ENCODE peak calls at places on chromosomes 5 and 9, in nine cellular contexts. One of them, this sample, is unnamed.

GRCh38 chr5:96075579-96076289 is 114.1 kb upstream of the ELL2 start:
- DNase-seq in bronchial epithelial cell: peak
- DNase-seq in EL: no peak
- DNase-seq in activated T-cell treated with anti-CD3 and anti-CD28 coated beads, Interleukin-2, amount 50 U/mL, for 72 hours: no peak
- DNase-seq in substantia nigra: no peak
- DNase-seq in NCI-H187: no peak
- DNase-seq in T-helper 1 cell: no peak
- DNase-seq in A673: no peak
- DNase-seq in GM10248: no peak
- DNase-seq in this sample: no peak

GRCh38 chr9:20624201-20625002 is 2.1 kb upstream of the MLLT3 start:
- DNase-seq in substantia nigra: peak
- DNase-seq in activated T-cell treated with anti-CD3 and anti-CD28 coated beads, Interleukin-2, amount 50 U/mL, for 72 hours: peak
- DNase-seq in NCI-H187: no peak
- DNase-seq in GM10248: peak
- DNase-seq in A673: peak
- DNase-seq in bronchial epithelial cell: peak
- DNase-seq in T-helper 1 cell: peak
- DNase-seq in EL: peak
- DNase-seq in this sample: peak

GRCh38 chr5:56070795-56071539 is 76.2 kb upstream of the IL6ST start:
- DNase-seq in T-helper 1 cell: peak
- DNase-seq in bronchial epithelial cell: no peak
- DNase-seq in GM10248: no peak
- DNase-seq in substantia nigra: no peak
- DNase-seq in A673: no peak
- DNase-seq in activated T-cell treated with anti-CD3 and anti-CD28 coated beads, Interleukin-2, amount 50 U/mL, for 72 hours: no peak
- DNase-seq in EL: no peak
- DNase-seq in NCI-H187: no peak
- DNase-seq in this sample: no peak

GRCh38 chr9:121098567-121099198 is 23.9 kb downstream of the CNTRL start:
- DNase-seq in bronchial epithelial cell: no peak
- DNase-seq in EL: no peak
- DNase-seq in GM10248: peak
- DNase-seq in NCI-H187: no peak
- DNase-seq in activated T-cell treated with anti-CD3 and anti-CD28 coated beads, Interleukin-2, amount 50 U/mL, for 72 hours: no peak
- DNase-seq in substantia nigra: no peak
- DNase-seq in A673: no peak
- DNase-seq in T-helper 1 cell: no peak
- DNase-seq in this sample: no peak

GRCh38 chr5:91219803-91220371 is 163.2 kb downstream of the ARRDC3 start:
- DNase-seq in activated T-cell treated with anti-CD3 and anti-CD28 coated beads, Interleukin-2, amount 50 U/mL, for 72 hours: peak
- DNase-seq in bronchial epithelial cell: peak
- DNase-seq in EL: peak
- DNase-seq in substantia nigra: peak
- DNase-seq in T-helper 1 cell: peak
- DNase-seq in A673: peak
- DNase-seq in NCI-H187: no peak
- DNase-seq in GM10248: peak
- DNase-seq in this sample: peak

GRCh38 chr5:1137567-1138444 is 25.9 kb upstream of the SLC12A7 start:
- DNase-seq in activated T-cell treated with anti-CD3 and anti-CD28 coated beads, Interleukin-2, amount 50 U/mL, for 72 hours: no peak
- DNase-seq in GM10248: no peak
- DNase-seq in EL: no peak
- DNase-seq in bronchial epithelial cell: no peak
- DNase-seq in T-helper 1 cell: no peak
- DNase-seq in A673: peak
- DNase-seq in NCI-H187: no peak
- DNase-seq in substantia nigra: no peak
- DNase-seq in this sample: no peak

GRCh38 chr9:132722564-132723065 is 52.4 kb downstream of the GTF3C4 start:
- DNase-seq in substantia nigra: no peak
- DNase-seq in NCI-H187: no peak
- DNase-seq in bronchial epithelial cell: no peak
- DNase-seq in EL: no peak
- DNase-seq in T-helper 1 cell: no peak
- DNase-seq in A673: no peak
- DNase-seq in activated T-cell treated with anti-CD3 and anti-CD28 coated beads, Interleukin-2, amount 50 U/mL, for 72 hours: no peak
- DNase-seq in GM10248: no peak
- DNase-seq in this sample: no peak

GRCh38 chr5:160467555-160468418 is 46.1 kb downstream of the PTTG1 start:
- DNase-seq in EL: peak
- DNase-seq in bronchial epithelial cell: peak
- DNase-seq in T-helper 1 cell: peak
- DNase-seq in A673: peak
- DNase-seq in substantia nigra: peak
- DNase-seq in NCI-H187: no peak
- DNase-seq in GM10248: peak
- DNase-seq in activated T-cell treated with anti-CD3 and anti-CD28 coated beads, Interleukin-2, amount 50 U/mL, for 72 hours: peak
- DNase-seq in this sample: peak

GRCh38 chr5:122312670-122312988 is 592 bp downstream of the SNCAIP start:
- DNase-seq in NCI-H187: no peak
- DNase-seq in substantia nigra: peak
- DNase-seq in T-helper 1 cell: no peak
- DNase-seq in EL: peak
- DNase-seq in activated T-cell treated with anti-CD3 and anti-CD28 coated beads, Interleukin-2, amount 50 U/mL, for 72 hours: no peak
- DNase-seq in A673: peak
- DNase-seq in bronchial epithelial cell: no peak
- DNase-seq in GM10248: no peak
- DNase-seq in this sample: no peak

GRCh38 chr9:119811030-119811429 is 441.8 kb upstream of the BRINP1 start:
- DNase-seq in T-helper 1 cell: no peak
- DNase-seq in activated T-cell treated with anti-CD3 and anti-CD28 coated beads, Interleukin-2, amount 50 U/mL, for 72 hours: no peak
- DNase-seq in bronchial epithelial cell: no peak
- DNase-seq in substantia nigra: no peak
- DNase-seq in A673: no peak
- DNase-seq in NCI-H187: no peak
- DNase-seq in EL: peak
- DNase-seq in GM10248: no peak
- DNase-seq in this sample: peak

GRCh38 chr9:136859821-136860269 is 6.3 kb downstream of the EDF1 start:
- DNase-seq in bronchial epithelial cell: no peak
- DNase-seq in NCI-H187: no peak
- DNase-seq in A673: no peak
- DNase-seq in T-helper 1 cell: no peak
- DNase-seq in GM10248: no peak
- DNase-seq in EL: no peak
- DNase-seq in substantia nigra: no peak
- DNase-seq in activated T-cell treated with anti-CD3 and anti-CD28 coated beads, Interleukin-2, amount 50 U/mL, for 72 hours: no peak
- DNase-seq in this sample: no peak

GRCh38 chr9:125913551-125913950 is 166.4 kb downstream of the PBX3 start:
- DNase-seq in T-helper 1 cell: no peak
- DNase-seq in A673: no peak
- DNase-seq in activated T-cell treated with anti-CD3 and anti-CD28 coated beads, Interleukin-2, amount 50 U/mL, for 72 hours: no peak
- DNase-seq in bronchial epithelial cell: no peak
- DNase-seq in substantia nigra: no peak
- DNase-seq in EL: no peak
- DNase-seq in NCI-H187: no peak
- DNase-seq in GM10248: no peak
- DNase-seq in this sample: no peak

GRCh38 chr5:11214851-11215250 is 453.8 kb upstream of the DAP start:
- DNase-seq in activated T-cell treated with anti-CD3 and anti-CD28 coated beads, Interleukin-2, amount 50 U/mL, for 72 hours: no peak
- DNase-seq in GM10248: no peak
- DNase-seq in A673: no peak
- DNase-seq in T-helper 1 cell: no peak
- DNase-seq in EL: no peak
- DNase-seq in NCI-H187: no peak
- DNase-seq in bronchial epithelial cell: peak
- DNase-seq in substantia nigra: no peak
- DNase-seq in this sample: no peak

GRCh38 chr9:106818034-106818433 is 44.9 kb upstream of the ZNF462 start:
- DNase-seq in T-helper 1 cell: no peak
- DNase-seq in NCI-H187: no peak
- DNase-seq in bronchial epithelial cell: no peak
- DNase-seq in GM10248: no peak
- DNase-seq in substantia nigra: no peak
- DNase-seq in activated T-cell treated with anti-CD3 and anti-CD28 coated beads, Interleukin-2, amount 50 U/mL, for 72 hours: no peak
- DNase-seq in EL: no peak
- DNase-seq in A673: no peak
- DNase-seq in this sample: no peak

GRCh38 chr9:112532427-112532826 is 45.8 kb downstream of the KIAA1958 start:
- DNase-seq in substantia nigra: no peak
- DNase-seq in EL: peak
- DNase-seq in bronchial epithelial cell: peak
- DNase-seq in NCI-H187: no peak
- DNase-seq in activated T-cell treated with anti-CD3 and anti-CD28 coated beads, Interleukin-2, amount 50 U/mL, for 72 hours: no peak
- DNase-seq in GM10248: no peak
- DNase-seq in T-helper 1 cell: no peak
- DNase-seq in A673: peak
- DNase-seq in this sample: no peak

GRCh38 chr5:40603378-40603777 is 76.3 kb upstream of the PTGER4 start:
- DNase-seq in activated T-cell treated with anti-CD3 and anti-CD28 coated beads, Interleukin-2, amount 50 U/mL, for 72 hours: no peak
- DNase-seq in bronchial epithelial cell: peak
- DNase-seq in GM10248: no peak
- DNase-seq in A673: no peak
- DNase-seq in substantia nigra: no peak
- DNase-seq in T-helper 1 cell: no peak
- DNase-seq in NCI-H187: no peak
- DNase-seq in EL: peak
- DNase-seq in this sample: no peak

GRCh38 chr9:37747271-37747753 is 6.3 kb upstream of the TRMT10B start:
- DNase-seq in substantia nigra: peak
- DNase-seq in GM10248: peak
- DNase-seq in EL: peak
- DNase-seq in T-helper 1 cell: peak
- DNase-seq in bronchial epithelial cell: peak
- DNase-seq in A673: peak
- DNase-seq in NCI-H187: no peak
- DNase-seq in activated T-cell treated with anti-CD3 and anti-CD28 coated beads, Interleukin-2, amount 50 U/mL, for 72 hours: peak
- DNase-seq in this sample: peak

GRCh38 chr5:145912594-145912993 is 23.8 kb upstream of the SH3RF2 start:
- DNase-seq in T-helper 1 cell: no peak
- DNase-seq in NCI-H187: no peak
- DNase-seq in substantia nigra: no peak
- DNase-seq in activated T-cell treated with anti-CD3 and anti-CD28 coated beads, Interleukin-2, amount 50 U/mL, for 72 hours: no peak
- DNase-seq in bronchial epithelial cell: no peak
- DNase-seq in EL: no peak
- DNase-seq in GM10248: no peak
- DNase-seq in A673: no peak
- DNase-seq in this sample: no peak

GRCh38 chr9:133098104-133098754 is 22.8 kb downstream of the RALGDS start:
- DNase-seq in bronchial epithelial cell: no peak
- DNase-seq in NCI-H187: no peak
- DNase-seq in activated T-cell treated with anti-CD3 and anti-CD28 coated beads, Interleukin-2, amount 50 U/mL, for 72 hours: no peak
- DNase-seq in A673: no peak
- DNase-seq in GM10248: no peak
- DNase-seq in substantia nigra: no peak
- DNase-seq in T-helper 1 cell: no peak
- DNase-seq in EL: no peak
- DNase-seq in this sample: no peak

GRCh38 chr9:69671904-69672827 is at the start of gene APBA1:
- DNase-seq in GM10248: peak
- DNase-seq in NCI-H187: peak
- DNase-seq in T-helper 1 cell: no peak
- DNase-seq in substantia nigra: peak
- DNase-seq in bronchial epithelial cell: no peak
- DNase-seq in EL: peak
- DNase-seq in A673: peak
- DNase-seq in activated T-cell treated with anti-CD3 and anti-CD28 coated beads, Interleukin-2, amount 50 U/mL, for 72 hours: peak
- DNase-seq in this sample: peak

GRCh38 chr9:91177661-91178280 is 183.9 kb downstream of the AUH start:
- DNase-seq in bronchial epithelial cell: peak
- DNase-seq in T-helper 1 cell: peak
- DNase-seq in A673: no peak
- DNase-seq in activated T-cell treated with anti-CD3 and anti-CD28 coated beads, Interleukin-2, amount 50 U/mL, for 72 hours: peak
- DNase-seq in NCI-H187: no peak
- DNase-seq in substantia nigra: no peak
- DNase-seq in GM10248: no peak
- DNase-seq in EL: no peak
- DNase-seq in this sample: no peak